ENCODE peak calls at places on chromosomes 5 and 9, in five cellular contexts. E, G, F, Y and A are unnamed samples.

GRCh38 chr9:81607593-81608288 is 81.6 kb downstream of the TLE1 start:
- DNase-seq in E (no peak), G (no peak), F (no peak), Y (no peak), A (no peak)

GRCh38 chr5:83133797-83134196 is 56.5 kb downstream of the XRCC4 start:
- DNase-seq in E (no peak), G (no peak), F (no peak), Y (no peak), A (no peak)

GRCh38 chr5:40689442-40689841 is 9.7 kb downstream of the PTGER4 start:
- DNase-seq in E (peak), G (no peak), F (no peak), Y (no peak), A (no peak)

GRCh38 chr9:79570449-79571308 is 1.1 kb upstream of the TLE4 start:
- DNase-seq in E (peak), G (no peak), F (peak), Y (peak), A (peak)

GRCh38 chr9:79639354-79639753 is 67.6 kb downstream of the TLE4 start:
- DNase-seq in E (no peak), G (no peak), F (no peak), Y (no peak), A (no peak)

GRCh38 chr5:88732862-88733261 is 150.1 kb downstream of the MEF2C start:
- DNase-seq in E (no peak), G (no peak), F (no peak), Y (no peak), A (no peak)

GRCh38 chr5:127851964-127852363 is 148.8 kb downstream of the CCDC192 start:
- DNase-seq in E (no peak), G (no peak), F (no peak), Y (no peak), A (no peak)

GRCh38 chr9:112777914-112778313 is 27.4 kb downstream of the SNX30 start:
- DNase-seq in E (no peak), G (no peak), F (no peak), Y (no peak), A (no peak)

GRCh38 chr5:1804001-1804690 is 2.9 kb downstream of the NDUFS6 start:
- DNase-seq in E (no peak), G (no peak), F (no peak), Y (no peak), A (peak)

GRCh38 chr9:419571-420156 is 205.0 kb downstream of the DOCK8 start:
- DNase-seq in E (peak), G (no peak), F (no peak), Y (no peak), A (no peak)

GRCh38 chr9:110578575-110578895 is 1.0 kb downstream of the SVEP1 start:
- DNase-seq in E (no peak), G (no peak), F (no peak), Y (no peak), A (no peak)